ENCODE peak calls at places on chromosomes 13 and 19, in six cellular contexts. T, Q, M, A, D and K are unnamed samples.

GRCh38 chr13:20943519-20944012 is 41.0 kb upstream of the XPO4 start:
- DNase-seq in A (peak), T (peak), D (peak), M (peak), Q (peak), K (peak)

GRCh38 chr19:13692096-13692495 is 72.2 kb upstream of the MRI1 start:
- DNase-seq in Q (no peak), T (no peak), M (no peak), D (no peak), A (no peak), K (no peak)

GRCh38 chr19:40398417-40399056 is 8.6 kb upstream of the HIPK4 start:
- DNase-seq in M (peak), A (no peak), Q (no peak), D (no peak), T (peak), K (no peak)

GRCh38 chr19:4575978-4576933 is 16.8 kb upstream of the SEMA6B start:
- DNase-seq in A (peak), Q (peak), T (peak), M (peak), D (no peak), K (no peak)

GRCh38 chr13:113538689-113539058 is 45.9 kb upstream of the TFDP1 start:
- DNase-seq in M (no peak), D (no peak), T (no peak), A (no peak), Q (no peak), K (no peak)

GRCh38 chr19:45125975-45126493 is 33.1 kb downstream of the PPP1R37 start:
- DNase-seq in M (peak), D (no peak), A (peak), Q (no peak), T (peak), K (no peak)

GRCh38 chr19:40798997-40799557 is at the start of gene EGLN2:
- DNase-seq in Q (no peak), M (no peak), T (no peak), A (no peak), D (no peak), K (no peak)

GRCh38 chr13:102974574-102975195 is 91.5 kb downstream of the SLC10A2 start:
- DNase-seq in M (no peak), D (peak), A (no peak), Q (no peak), T (no peak), K (no peak)

GRCh38 chr19:38544569-38545315 is 73.0 kb downstream of the MAP4K1 start:
- DNase-seq in D (no peak), Q (no peak), T (no peak), M (no peak), A (peak), K (no peak)

GRCh38 chr19:50379602-50380001 is 3.3 kb downstream of the NR1H2 start:
- DNase-seq in D (no peak), Q (no peak), A (no peak), T (no peak), M (no peak), K (no peak)

GRCh38 chr19:27765912-27766725 is 1446.8 kb downstream of the UQCRFS1 start:
- DNase-seq in D (peak), M (no peak), A (no peak), Q (peak), T (no peak), K (no peak)

GRCh38 chr13:48181482-48182145 is 51.4 kb upstream of the ITM2B start:
- DNase-seq in Q (no peak), D (no peak), M (no peak), T (no peak), A (no peak), K (no peak)

GRCh38 chr13:67630640-67631039 is 400.5 kb upstream of the PCDH9 start:
- DNase-seq in D (no peak), T (no peak), A (no peak), Q (no peak), M (no peak), K (no peak)

GRCh38 chr19:38710928-38711725 is 33.1 kb downstream of the CAPN12 start:
- DNase-seq in Q (no peak), D (no peak), M (no peak), A (no peak), T (no peak), K (no peak)

GRCh38 chr13:110991991-110992508 is 77.2 kb upstream of the ANKRD10 start:
- DNase-seq in A (no peak), M (no peak), D (no peak), Q (no peak), T (no peak), K (no peak)

GRCh38 chr13:31182987-31183386 is 16.8 kb upstream of the B3GLCT start:
- DNase-seq in T (no peak), Q (no peak), A (no peak), M (no peak), D (no peak), K (no peak)

GRCh38 chr13:37409756-37410155 is 188.8 kb downstream of the POSTN start:
- DNase-seq in D (no peak), M (no peak), Q (no peak), A (no peak), T (no peak), K (no peak)

GRCh38 chr13:90420683-90421082 is 926.8 kb upstream of the MIR17HG start:
- DNase-seq in T (no peak), A (no peak), Q (no peak), M (no peak), D (no peak), K (no peak)

GRCh38 chr19:18939922-18940775 is 868 bp downstream of the HOMER3 start:
- DNase-seq in D (no peak), T (no peak), Q (peak), A (no peak), M (no peak), K (peak)

GRCh38 chr19:47089767-47090350 is 23.7 kb downstream of the ZC3H4 start:
- DNase-seq in M (no peak), D (no peak), T (no peak), Q (no peak), A (no peak), K (no peak)

GRCh38 chr13:101660711-101661110 is 208.2 kb downstream of the ITGBL1 start:
- DNase-seq in D (no peak), A (no peak), M (no peak), Q (no peak), T (no peak), K (no peak)

GRCh38 chr19:38183227-38183914 is 40.7 kb downstream of the DPF1 start:
- DNase-seq in Q (peak), A (no peak), M (no peak), D (no peak), T (no peak), K (no peak)

GRCh38 chr13:38849316-38849715 is 141.3 kb downstream of the STOML3 start:
- DNase-seq in D (no peak), M (no peak), A (no peak), T (no peak), Q (no peak), K (no peak)

GRCh38 chr13:110349239-110349638 is 42.2 kb downstream of the COL4A2 start:
- DNase-seq in Q (no peak), M (no peak), A (no peak), D (no peak), T (no peak), K (no peak)

GRCh38 chr13:60701919-60702318 is 304.9 kb downstream of the TDRD3 start:
- DNase-seq in T (no peak), D (no peak), A (no peak), Q (no peak), M (no peak), K (no peak)

GRCh38 chr19:10855879-10856522 is 7.8 kb downstream of the C19orf38 start:
- DNase-seq in T (no peak), D (no peak), Q (no peak), M (peak), A (peak), K (no peak)

GRCh38 chr19:49514151-49514550 is 1.7 kb downstream of the FCGRT start:
- DNase-seq in T (no peak), Q (no peak), M (no peak), D (no peak), A (no peak), K (no peak)

GRCh38 chr19:36686365-36687213 is 823 bp upstream of the ZNF567 start:
- DNase-seq in T (no peak), Q (no peak), A (peak), D (no peak), M (no peak), K (peak)

GRCh38 chr19:18437481-18438330 is at the start of gene ISYNA1:
- DNase-seq in T (peak), D (no peak), Q (no peak), A (peak), M (peak), K (no peak)

GRCh38 chr19:43809762-43810696 is 7.8 kb upstream of the LYPD5 start:
- DNase-seq in Q (no peak), T (no peak), A (peak), M (peak), D (no peak), K (no peak)

GRCh38 chr13:35143123-35143522 is 201.1 kb downstream of the NBEA start:
- DNase-seq in A (no peak), D (no peak), M (no peak), T (no peak), Q (no peak), K (no peak)

GRCh38 chr13:51666839-51667238 is 82.6 kb downstream of the WDFY2 start:
- DNase-seq in A (no peak), M (no peak), T (no peak), Q (no peak), D (no peak), K (no peak)

GRCh38 chr19:55015126-55015525 is 22.9 kb downstream of the GP6 start:
- DNase-seq in T (no peak), A (no peak), D (no peak), M (no peak), Q (no peak), K (no peak)

GRCh38 chr19:35179830-35180229 is 25.3 kb downstream of the FXYD5 start:
- DNase-seq in T (no peak), M (no peak), A (no peak), D (no peak), Q (no peak), K (no peak)

GRCh38 chr13:86020350-86021002 is 221.3 kb upstream of the SLITRK6 start:
- DNase-seq in T (no peak), A (no peak), D (no peak), M (peak), Q (no peak), K (no peak)

GRCh38 chr19:49676136-49676689 is 858 bp upstream of the PRMT1 start:
- DNase-seq in Q (peak), A (peak), M (peak), T (no peak), D (no peak), K (no peak)

GRCh38 chr13:26502826-26503225 is 54.7 kb upstream of the WASF3 start:
- DNase-seq in T (no peak), Q (peak), M (no peak), D (no peak), A (no peak), K (no peak)

GRCh38 chr13:44309771-44310767 is 63.6 kb upstream of the SERP2 start:
- DNase-seq in M (peak), Q (no peak), D (no peak), T (no peak), A (no peak), K (no peak)

GRCh38 chr19:35476149-35476548 is 14.1 kb downstream of the KRTDAP start:
- DNase-seq in M (peak), A (peak), Q (no peak), D (no peak), T (no peak), K (no peak)

GRCh38 chr19:33177417-33177976 is 16.6 kb upstream of the LRP3 start:
- DNase-seq in Q (no peak), T (peak), D (no peak), A (no peak), M (peak), K (no peak)

GRCh38 chr19:33176670-33177416 is 17.3 kb upstream of the LRP3 start:
- DNase-seq in T (peak), M (peak), D (peak), Q (peak), A (peak), K (peak)

GRCh38 chr19:33175886-33176669 is 18.1 kb upstream of the LRP3 start:
- DNase-seq in D (no peak), T (no peak), M (peak), Q (no peak), A (peak), K (no peak)

GRCh38 chr19:33174186-33174585 is 19.9 kb upstream of the LRP3 start:
- DNase-seq in Q (no peak), A (no peak), M (no peak), D (no peak), T (no peak), K (no peak)

GRCh38 chr19:33175156-33175782 is 18.9 kb upstream of the LRP3 start:
- DNase-seq in M (no peak), D (no peak), A (no peak), T (no peak), Q (no peak), K (no peak)
- H3K4me3 ChIP-seq in M (no peak), D (no peak), A (peak), T (no peak), Q (no peak), K (no peak)

GRCh38 chr19:3060852-3061182 is 1.5 kb downstream of the TLE5 start:
- DNase-seq in Q (no peak), D (no peak), T (no peak), M (no peak), A (no peak), K (no peak)

GRCh38 chr19:3059653-3060052 is 2.6 kb downstream of the TLE5 start:
- DNase-seq in A (no peak), Q (no peak), T (no peak), M (no peak), D (no peak), K (no peak)

GRCh38 chr19:3064011-3064330 is 1.7 kb upstream of the TLE5 start:
- DNase-seq in T (no peak), D (no peak), Q (no peak), M (no peak), A (no peak), K (no peak)

GRCh38 chr19:3062165-3063105 is at the start of gene TLE5:
- DNase-seq in D (no peak), T (peak), Q (no peak), M (no peak), A (peak), K (peak)

DNA sequence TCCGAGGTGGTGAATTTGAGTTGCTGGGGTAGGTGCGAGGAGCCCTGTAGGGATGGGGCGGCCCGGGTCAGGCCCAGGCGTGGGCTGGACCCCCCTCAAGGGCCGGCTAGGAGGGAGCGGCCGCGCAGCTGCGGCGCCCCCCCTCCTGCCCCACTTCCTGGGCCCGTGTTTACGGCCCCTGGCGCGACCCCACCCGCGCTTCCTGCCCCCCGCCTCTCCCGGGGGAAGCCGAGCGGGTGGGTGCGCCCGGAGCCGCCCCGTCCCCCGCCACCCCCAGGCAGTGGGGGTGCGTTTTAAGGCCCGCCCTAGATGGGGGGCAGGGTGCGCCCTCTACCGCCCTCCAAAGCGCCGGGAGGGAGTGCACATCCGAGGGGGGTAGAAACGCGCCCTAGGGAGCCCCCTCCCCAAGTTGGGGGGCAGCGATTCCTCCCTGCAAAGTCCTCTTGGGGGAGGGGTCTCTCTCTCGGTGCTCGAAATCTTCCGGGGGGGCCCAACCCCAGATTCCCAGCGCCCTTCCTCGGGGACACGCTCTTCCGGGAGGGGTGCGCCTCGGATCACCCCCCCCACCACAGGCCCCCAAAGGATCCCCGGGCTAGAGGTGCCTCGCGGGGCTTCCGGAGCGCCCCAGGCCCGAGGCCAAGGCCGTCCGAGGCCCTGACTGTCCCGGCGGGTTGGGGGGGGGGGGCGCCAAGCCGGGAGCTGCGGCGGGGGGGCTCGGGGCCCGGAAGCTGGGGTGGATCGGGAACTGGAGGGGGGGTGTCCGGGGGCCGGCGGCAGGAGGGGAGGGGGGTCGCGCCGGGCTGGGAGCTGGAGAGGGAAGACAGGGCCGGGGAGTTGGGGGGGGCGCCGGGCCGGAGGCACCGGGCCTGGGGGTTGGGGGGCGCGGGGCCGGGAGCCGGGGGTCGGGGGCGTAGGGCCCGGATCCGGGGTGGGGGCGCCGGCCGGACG is 807 bp downstream of the TLE5 start:
- DNase-seq in A (peak), T (peak), Q (no peak), D (no peak), M (no peak), K (no peak)
- H3K27ac ChIP-seq in A (peak), T (peak), Q (peak), D (peak), M (peak), K (peak)

GRCh38 chr13:33445476-33445875 is 159.9 kb upstream of the STARD13 start:
- DNase-seq in Q (no peak), T (no peak), M (no peak), D (no peak), A (no peak), K (no peak)

GRCh38 chr13:33448889-33449288 is 163.3 kb upstream of the STARD13 start:
- DNase-seq in D (no peak), M (no peak), Q (no peak), A (no peak), T (no peak), K (no peak)

GRCh38 chr13:33446821-33447481 is 161.4 kb upstream of the STARD13 start:
- DNase-seq in T (no peak), M (no peak), D (no peak), Q (no peak), A (no peak), K (no peak)

GRCh38 chr13:33441015-33441414 is 155.5 kb upstream of the STARD13 start:
- DNase-seq in T (no peak), M (peak), D (no peak), A (peak), Q (peak), K (no peak)

GRCh38 chr13:33445024-33445423 is 159.5 kb upstream of the STARD13 start:
- DNase-seq in T (no peak), Q (no peak), D (no peak), A (no peak), M (no peak), K (no peak)
- H3K4me3 ChIP-seq in T (no peak), Q (no peak), D (no peak), A (no peak), M (no peak), K (no peak)

DNA sequence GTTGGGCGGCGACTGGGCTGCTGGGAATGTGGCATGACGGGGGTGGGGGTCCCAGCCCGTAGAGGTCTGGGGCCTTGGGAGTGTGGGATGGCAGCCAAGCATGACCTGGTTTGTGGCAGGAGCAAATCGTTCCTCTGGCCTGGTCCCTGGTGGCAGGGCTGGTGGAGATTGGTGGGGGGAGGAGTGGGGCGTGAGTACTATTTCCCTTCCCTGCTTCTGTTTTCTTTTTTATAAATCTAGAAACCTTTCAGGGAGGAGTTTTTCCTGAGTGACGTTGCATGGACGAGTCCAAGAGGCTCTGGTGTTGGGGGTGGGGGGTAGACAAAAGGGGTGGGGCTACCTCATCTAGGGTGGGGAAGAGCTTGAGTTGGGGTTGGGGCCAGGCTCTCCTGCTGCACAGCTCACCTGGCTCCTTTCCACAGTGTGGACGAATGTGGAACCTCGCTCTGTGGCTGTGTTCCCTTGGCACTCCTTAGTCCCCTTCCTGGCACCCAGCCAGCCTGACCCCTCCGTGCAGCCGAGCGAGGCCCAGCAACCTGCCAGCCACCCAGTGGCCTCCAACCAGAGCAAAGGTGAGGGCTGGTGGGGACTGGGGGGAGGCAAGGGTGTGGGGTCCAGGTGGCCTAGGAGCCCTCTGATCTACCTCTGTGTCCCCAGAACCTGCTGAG is 15.4 kb upstream of the PRR19 start:
- DNase-seq in A (peak), D (no peak), M (no peak), T (no peak), Q (no peak), K (no peak)
- H3K27ac ChIP-seq in A (peak), D (peak), M (peak), T (peak), Q (peak), K (peak)

GRCh38 chr19:12680034-12680433 is 1.6 kb downstream of the DHPS start:
- DNase-seq in M (no peak), T (no peak), D (no peak), A (no peak), Q (no peak), K (no peak)
- H3K4me3 ChIP-seq in M (no peak), T (no peak), D (no peak), A (peak), Q (no peak), K (no peak)

DNA sequence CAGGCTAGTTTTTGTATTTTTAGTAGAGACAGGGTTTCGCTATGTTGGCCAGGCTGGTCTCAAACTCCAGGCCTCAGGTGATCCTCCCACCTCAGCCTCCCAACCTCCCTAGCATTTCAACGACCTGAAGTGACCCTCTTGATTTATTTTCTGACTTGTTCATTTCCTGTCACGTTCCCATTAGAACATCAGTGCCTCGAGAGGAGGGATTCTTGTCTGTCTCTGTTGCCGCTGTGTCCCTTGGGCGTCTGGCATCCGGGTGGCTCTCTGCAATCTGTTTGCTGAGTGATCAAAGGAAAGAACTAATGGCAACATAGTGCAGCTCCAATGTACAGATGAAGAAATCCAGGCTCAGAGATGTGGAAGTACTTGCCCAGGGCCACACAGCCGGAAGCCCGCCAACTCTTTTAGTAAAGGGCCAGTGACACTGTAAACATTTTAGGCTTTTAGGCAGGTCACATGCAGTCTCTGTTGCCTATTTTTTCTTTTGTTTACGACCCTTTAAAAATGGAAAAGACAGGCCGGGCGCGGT is 47.5 kb downstream of the NFIC start:
- DNase-seq in T (no peak), M (peak), Q (no peak), A (no peak), D (no peak), K (no peak)
- H3K27ac ChIP-seq in T (no peak), M (peak), Q (peak), A (no peak), D (peak), K (no peak)